ENCODE peak calls at places on chromosome 18, in nine cellular contexts. C, H, J, S, I, L, P, M and B are unnamed samples.

GRCh38 chr18:42174909-42175308 is 219.9 kb downstream of the PIK3C3 start:
- DNase-seq in C (no peak), H (no peak), J (no peak), S (no peak), I (no peak), L (no peak), P (peak), M (peak), B (peak)

GRCh38 chr18:44679912-44680270 is 797 bp upstream of the SETBP1 start:
- DNase-seq in C (no peak), H (peak), J (peak), S (peak), I (peak), L (peak), P (no peak), M (no peak), B (peak)

GRCh38 chr18:63613420-63613819 is 26.3 kb downstream of the SERPINB13 start:
- DNase-seq in C (no peak), H (no peak), J (no peak), S (no peak), I (no peak), L (no peak), P (no peak), M (no peak), B (no peak)

GRCh38 chr18:57585846-57586242 is 658 bp downstream of the FECH start:
- DNase-seq in C (no peak), H (no peak), J (no peak), S (no peak), I (no peak), L (no peak), P (no peak), M (no peak), B (peak)

GRCh38 chr18:60585670-60586069 is 213.1 kb upstream of the MC4R start:
- DNase-seq in C (no peak), H (no peak), J (no peak), S (no peak), I (no peak), L (no peak), P (no peak), M (no peak), B (no peak)

GRCh38 chr18:51953521-51953920 is 386.5 kb upstream of the DCC start:
- DNase-seq in C (no peak), H (no peak), J (no peak), S (no peak), I (no peak), L (no peak), P (no peak), M (no peak), B (no peak)

GRCh38 chr18:74395630-74396251 is 61.4 kb downstream of the DIPK1C start:
- DNase-seq in C (no peak), H (no peak), J (no peak), S (no peak), I (no peak), L (no peak), P (no peak), M (no peak), B (no peak)

GRCh38 chr18:68489018-68489792 is 225.7 kb downstream of the TMX3 start:
- DNase-seq in C (no peak), H (no peak), J (peak), S (no peak), I (no peak), L (no peak), P (no peak), M (no peak), B (no peak)

GRCh38 chr18:11658989-11659388 is 30.1 kb upstream of the GNAL start:
- DNase-seq in C (no peak), H (no peak), J (no peak), S (no peak), I (no peak), L (no peak), P (no peak), M (no peak), B (peak)

GRCh38 chr18:12315911-12316310 is 7.9 kb downstream of the TUBB6 start:
- DNase-seq in C (no peak), H (no peak), J (no peak), S (no peak), I (no peak), L (peak), P (no peak), M (no peak), B (no peak)

GRCh38 chr18:58161659-58162058 is 117.6 kb downstream of the NEDD4L start:
- DNase-seq in C (no peak), H (peak), J (no peak), S (no peak), I (peak), L (no peak), P (no peak), M (no peak), B (peak)

GRCh38 chr18:27688581-27688980 is 488.3 kb downstream of the CDH2 start:
- DNase-seq in C (no peak), H (no peak), J (no peak), S (no peak), I (no peak), L (no peak), P (no peak), M (no peak), B (no peak)

GRCh38 chr18:3447035-3447894 is 2.7 kb upstream of the TGIF1 start:
- DNase-seq in C (no peak), H (no peak), J (peak), S (no peak), I (peak), L (no peak), P (peak), M (peak), B (peak)

GRCh38 chr18:11955299-11956029 is 25.8 kb upstream of the IMPA2 start:
- DNase-seq in C (peak), H (no peak), J (peak), S (no peak), I (peak), L (peak), P (peak), M (peak), B (peak)

GRCh38 chr18:36441872-36442271 is 144.4 kb downstream of the FHOD3 start:
- DNase-seq in C (no peak), H (no peak), J (peak), S (no peak), I (peak), L (no peak), P (peak), M (peak), B (peak)

GRCh38 chr18:7878265-7879173 is 311.4 kb downstream of the PTPRM start:
- DNase-seq in C (no peak), H (no peak), J (no peak), S (no peak), I (no peak), L (no peak), P (peak), M (no peak), B (peak)

GRCh38 chr18:46488472-46489213 is 168.4 kb downstream of the LOXHD1 start:
- DNase-seq in C (no peak), H (no peak), J (no peak), S (no peak), I (no peak), L (no peak), P (no peak), M (no peak), B (no peak)

GRCh38 chr18:50161806-50162205 is 33.1 kb downstream of the MYO5B start:
- DNase-seq in C (no peak), H (no peak), J (no peak), S (no peak), I (peak), L (no peak), P (peak), M (no peak), B (peak)

GRCh38 chr18:26526128-26526965 is 22.0 kb downstream of the KCTD1 start:
- DNase-seq in C (no peak), H (no peak), J (no peak), S (no peak), I (no peak), L (no peak), P (peak), M (no peak), B (no peak)

GRCh38 chr18:48541747-48542108 is 2.9 kb downstream of the CTIF start:
- DNase-seq in C (no peak), H (no peak), J (no peak), S (no peak), I (no peak), L (no peak), P (no peak), M (no peak), B (no peak)
- H3K4me3 ChIP-seq in C (peak), H (peak), J (peak), S (peak), I (peak), L (peak), P (peak), M (no peak), B (peak)

GRCh38 chr18:76488190-76488589 is 6.9 kb downstream of the ZNF516 start:
- DNase-seq in C (no peak), H (no peak), J (peak), S (no peak), I (peak), L (no peak), P (no peak), M (peak), B (no peak)

GRCh38 chr18:76486600-76486999 is 8.4 kb downstream of the ZNF516 start:
- DNase-seq in C (no peak), H (no peak), J (no peak), S (no peak), I (no peak), L (no peak), P (no peak), M (no peak), B (no peak)

GRCh38 chr18:76486029-76486428 is 9.0 kb downstream of the ZNF516 start:
- DNase-seq in C (no peak), H (no peak), J (no peak), S (no peak), I (peak), L (no peak), P (no peak), M (no peak), B (no peak)

GRCh38 chr18:76487782-76488181 is 7.3 kb downstream of the ZNF516 start:
- DNase-seq in C (no peak), H (peak), J (no peak), S (no peak), I (no peak), L (no peak), P (no peak), M (no peak), B (no peak)

DNA sequence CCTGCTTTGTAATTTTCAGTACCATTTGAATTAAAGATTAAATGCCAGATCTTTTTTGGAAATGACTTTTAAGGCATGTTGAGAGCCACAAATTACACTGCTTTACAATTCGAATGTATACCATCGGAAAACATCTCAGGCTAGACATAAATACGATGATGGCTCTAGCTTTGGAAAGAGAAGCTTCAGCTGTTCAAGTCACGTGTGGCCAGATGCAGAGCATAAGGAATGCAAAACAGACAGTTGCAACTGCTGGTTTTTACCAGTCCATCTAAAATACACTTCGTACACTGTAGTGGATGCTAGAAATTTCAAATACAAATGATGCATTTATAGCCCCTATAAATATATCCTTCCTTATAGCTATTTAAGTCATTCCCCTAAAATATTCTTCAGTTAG is 8.0 kb downstream of the ZNF516 start:
- DNase-seq in C (no peak), H (no peak), J (peak), S (no peak), I (no peak), L (no peak), P (no peak), M (no peak), B (no peak)
- H3K4me3 ChIP-seq in C (no peak), H (no peak), J (no peak), S (no peak), I (no peak), L (no peak), P (no peak), M (no peak), B (no peak)

DNA sequence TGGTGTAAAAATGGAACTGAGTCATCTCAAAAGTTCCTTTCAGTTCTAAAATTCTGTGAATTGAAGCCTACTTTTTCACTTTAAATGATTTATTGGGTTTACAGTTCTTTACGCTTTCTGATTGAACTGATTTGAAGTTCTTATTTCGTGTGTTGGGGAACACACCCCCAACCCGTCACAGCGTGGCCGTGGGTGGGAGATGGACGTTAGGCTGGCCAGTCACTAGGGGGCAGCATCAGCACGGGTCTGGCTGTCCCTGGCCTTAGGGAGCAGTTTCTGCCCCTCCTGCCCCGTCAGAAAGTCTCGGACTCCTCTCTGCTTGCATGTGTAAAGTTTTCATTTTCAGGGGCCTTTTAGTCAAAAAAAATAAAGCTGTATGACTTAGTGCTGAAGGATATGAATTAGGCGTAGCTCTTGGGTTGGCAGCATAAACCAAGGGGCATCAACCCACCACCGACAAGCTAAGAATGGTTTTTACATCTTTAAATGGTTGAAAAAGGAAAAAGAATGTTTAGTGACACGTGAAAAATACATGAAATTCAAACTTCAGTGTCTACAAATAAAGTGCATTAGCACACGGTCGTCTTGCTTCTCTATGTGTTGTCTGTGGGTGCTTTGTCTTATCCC is 63.4 kb downstream of the ZCCHC2 start:
- DNase-seq in C (peak), H (peak), J (peak), S (peak), I (peak), L (peak), P (peak), M (peak), B (peak)
- H3K4me3 ChIP-seq in C (no peak), H (no peak), J (no peak), S (no peak), I (no peak), L (no peak), P (no peak), M (peak), B (no peak)

GRCh38 chr18:31656754-31657153 is 27.6 kb downstream of the B4GALT6 start:
- DNase-seq in C (no peak), H (no peak), J (no peak), S (no peak), I (no peak), L (no peak), P (no peak), M (no peak), B (no peak)

GRCh38 chr18:31659574-31660149 is 24.7 kb downstream of the B4GALT6 start:
- DNase-seq in C (no peak), H (no peak), J (no peak), S (no peak), I (no peak), L (no peak), P (no peak), M (no peak), B (no peak)

GRCh38 chr18:31660763-31661162 is 23.6 kb downstream of the B4GALT6 start:
- DNase-seq in C (no peak), H (no peak), J (no peak), S (no peak), I (no peak), L (no peak), P (no peak), M (no peak), B (no peak)

GRCh38 chr18:31657823-31658669 is 26.3 kb downstream of the B4GALT6 start:
- DNase-seq in C (no peak), H (peak), J (no peak), S (no peak), I (peak), L (no peak), P (no peak), M (peak), B (no peak)

GRCh38 chr18:31658670-31659573 is 25.5 kb downstream of the B4GALT6 start:
- DNase-seq in C (no peak), H (no peak), J (no peak), S (no peak), I (peak), L (no peak), P (no peak), M (no peak), B (no peak)
- H3K4me3 ChIP-seq in C (no peak), H (no peak), J (no peak), S (no peak), I (no peak), L (no peak), P (no peak), M (no peak), B (no peak)

GRCh38 chr18:47594063-47594462 is 336.4 kb downstream of the SMAD2 start:
- DNase-seq in C (no peak), H (no peak), J (no peak), S (no peak), I (no peak), L (no peak), P (no peak), M (no peak), B (no peak)
- H3K4me3 ChIP-seq in C (no peak), H (no peak), J (no peak), S (no peak), I (no peak), L (no peak), P (no peak), M (no peak), B (no peak)

DNA sequence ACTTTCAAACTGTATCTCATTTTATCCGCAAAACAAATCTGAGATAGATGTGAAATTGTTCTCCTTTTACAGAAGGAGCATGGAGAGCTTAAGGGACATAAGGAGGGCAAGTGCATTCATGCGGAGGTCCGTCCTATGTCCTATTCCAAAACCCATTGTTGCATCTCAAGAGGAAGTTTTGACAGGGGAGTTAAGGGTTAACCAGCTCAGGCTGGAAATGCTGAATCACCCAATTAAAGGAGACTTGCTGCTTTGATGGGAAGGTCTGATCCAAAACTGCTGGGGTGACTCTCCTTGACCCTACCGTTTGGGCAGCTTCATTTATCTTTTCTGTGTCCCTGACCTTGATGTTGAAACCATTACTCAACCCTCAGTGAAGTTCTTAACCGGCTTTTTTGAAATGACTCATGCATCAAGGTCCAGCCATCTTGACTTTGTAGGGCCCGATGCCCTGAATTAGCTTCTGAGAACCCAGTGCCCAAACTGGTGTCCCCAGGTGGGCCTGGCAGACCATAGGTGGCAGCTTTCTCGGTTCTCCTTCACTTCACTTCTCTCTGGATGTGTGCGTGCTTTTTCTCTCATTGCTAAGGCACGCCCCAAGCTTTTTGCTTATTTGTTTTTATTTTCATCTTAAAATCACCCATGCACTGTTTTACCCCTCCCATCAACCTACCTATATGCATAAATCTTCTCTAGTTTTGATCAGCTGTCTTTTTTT is 15.9 kb upstream of the TXNDC2 start:
- DNase-seq in C (no peak), H (no peak), J (peak), S (peak), I (peak), L (no peak), P (peak), M (peak), B (peak)
- H3K4me3 ChIP-seq in C (no peak), H (no peak), J (no peak), S (no peak), I (no peak), L (no peak), P (no peak), M (no peak), B (no peak)